ENCODE peak calls at places on chromosomes 11 and 22, in seven cellular contexts. E is GM23248, Q is nephron progenitor cell, F is lung, M is H9, B is NT2/D1, P is ureter. A is an unnamed sample.

GRCh38 chr11:63945482-63946163 is 6.8 kb downstream of the NAA40 start:
- DNase-seq in Q (peak), E (peak), B (peak), P (peak), F (peak), M (peak), A (peak)

GRCh38 chr22:23709107-23709506 is 18.3 kb downstream of the RGL4 start:
- DNase-seq in M (no peak), P (no peak), Q (no peak), B (no peak), F (no peak), E (peak), A (no peak)

GRCh38 chr22:40414838-40415505 is 44.6 kb downstream of the SGSM3 start:
- DNase-seq in F (no peak), M (no peak), Q (no peak), E (no peak), P (no peak), B (no peak), A (no peak)

GRCh38 chr11:86383314-86383713 is 8.6 kb downstream of the CCDC81 start:
- DNase-seq in P (no peak), M (no peak), B (no peak), F (no peak), E (no peak), Q (no peak), A (no peak)

GRCh38 chr11:114256176-114256897 is 39.9 kb upstream of the NNMT start:
- DNase-seq in M (no peak), Q (no peak), F (no peak), E (no peak), P (no peak), B (no peak), A (peak)

GRCh38 chr11:48037709-48038468 is 57.5 kb downstream of the PTPRJ start:
- DNase-seq in E (no peak), F (no peak), B (no peak), M (no peak), Q (no peak), P (no peak), A (no peak)

GRCh38 chr22:49855491-49855911 is 1.9 kb downstream of the ZBED4 start:
- DNase-seq in B (no peak), Q (no peak), E (peak), F (no peak), M (no peak), P (no peak), A (no peak)

GRCh38 chr11:20156876-20157613 is 3.2 kb downstream of the DBX1 start:
- DNase-seq in M (no peak), F (no peak), P (no peak), B (no peak), Q (no peak), E (no peak), A (peak)

GRCh38 chr11:121334973-121335711 is 42.6 kb downstream of the SC5D start:
- DNase-seq in Q (no peak), B (no peak), P (no peak), F (no peak), E (peak), M (no peak), A (no peak)

GRCh38 chr11:23359297-23359696 is 499.0 kb upstream of the CCDC179 start:
- DNase-seq in M (no peak), B (no peak), F (no peak), E (peak), Q (no peak), P (no peak), A (no peak)

GRCh38 chr11:67072295-67072694 is 15.6 kb downstream of the RHOD start:
- DNase-seq in E (no peak), F (no peak), Q (no peak), P (no peak), B (no peak), M (no peak), A (no peak)

GRCh38 chr11:110297082-110297725 is 790 bp upstream of the RDX start:
- DNase-seq in B (no peak), E (peak), F (no peak), P (no peak), Q (no peak), M (no peak), A (no peak)

GRCh38 chr11:789951-790350 is at the start of gene CEND1:
- DNase-seq in E (peak), F (no peak), Q (peak), M (no peak), P (no peak), B (no peak), A (peak)